ENCODE peak calls at places on chromosomes 6 and 20, in ten cellular contexts. O is cardiac fibroblast, R is skeletal muscle cell, A is brain microvascular endothelial cell, B is adrenal gland, K is SJSA1, Z is mesendoderm, N is hepatocyte, Y is right cardiac atrium, S is AG04449. G is an unnamed sample.

GRCh38 chr6:65922049-65922448 is 215.0 kb upstream of the EYS start:
- DNase-seq in Y (no peak), S (no peak), R (no peak), N (no peak), Z (no peak), O (no peak), B (no peak), K (no peak), A (no peak), G (no peak)

GRCh38 chr20:11588875-11589274 is 328.8 kb upstream of the BTBD3 start:
- DNase-seq in N (no peak), B (no peak), S (no peak), R (no peak), A (no peak), K (no peak), O (no peak), Z (no peak), Y (no peak), G (no peak)

GRCh38 chr6:162817196-162817595 is 89.4 kb downstream of the PACRG start:
- DNase-seq in R (no peak), S (no peak), A (no peak), N (no peak), K (no peak), Z (no peak), Y (no peak), B (no peak), O (no peak), G (no peak)

GRCh38 chr6:110524305-110524704 is 47.9 kb upstream of the SLC22A16 start:
- DNase-seq in R (no peak), N (peak; percentile 2), K (no peak), A (no peak), Y (no peak), O (no peak), B (no peak), Z (no peak), S (no peak), G (no peak)

GRCh38 chr6:19860235-19860877 is 23.2 kb downstream of the ID4 start:
- DNase-seq in A (no peak), Z (no peak), K (no peak), N (no peak), B (no peak), O (no peak), S (no peak), R (no peak), Y (no peak), G (no peak)

GRCh38 chr20:35014537-35014936 is 58.9 kb downstream of the MYH7B start:
- DNase-seq in B (no peak), R (no peak), O (no peak), Z (no peak), A (no peak), Y (no peak), N (no peak), S (no peak), K (no peak), G (no peak)

GRCh38 chr6:107124934-107125348 is 9.6 kb upstream of the BEND3 start:
- DNase-seq in A (no peak), Y (no peak), N (no peak), Z (peak; percentile 44), K (no peak), R (no peak), O (no peak), S (no peak), B (no peak), G (no peak)

GRCh38 chr20:4508773-4509172 is 212.9 kb upstream of the PRND start:
- DNase-seq in R (no peak), Y (no peak), S (no peak), B (no peak), Z (peak; percentile 69), O (peak; percentile 18), K (peak; percentile 26), N (no peak), A (no peak), G (no peak)

GRCh38 chr6:170033666-170034065 is 257.2 kb downstream of the DLL1 start:
- DNase-seq in R (no peak), Z (no peak), N (no peak), K (no peak), O (no peak), Y (peak; percentile 14), B (no peak), S (no peak), A (no peak), G (no peak)

GRCh38 chr6:125481056-125481455 is 179.3 kb upstream of the HDDC2 start:
- DNase-seq in Z (no peak), B (no peak), O (no peak), N (no peak), S (no peak), R (no peak), Y (no peak), A (peak; percentile 74), K (no peak), G (no peak)

GRCh38 chr6:32865724-32866443 is 11.9 kb downstream of the PSMB9 start:
- DNase-seq in Z (no peak), O (no peak), K (no peak), S (no peak), N (no peak), R (no peak), Y (no peak), B (no peak), A (no peak), G (no peak)

GRCh38 chr20:22807646-22808045 is 223.3 kb upstream of the FOXA2 start:
- DNase-seq in B (no peak), Y (peak; percentile 60), O (peak; percentile 12), R (no peak), K (no peak), Z (no peak), A (no peak), N (no peak), S (no peak), G (no peak)

GRCh38 chr6:2861071-2861821 is 19.6 kb upstream of the SERPINB1 start:
- DNase-seq in Y (no peak), R (no peak), O (no peak), N (no peak), K (no peak), S (no peak), Z (no peak), A (no peak), B (no peak), G (no peak)

GRCh38 chr6:138007014-138007472 is 100.2 kb downstream of the PERP start:
- DNase-seq in O (peak; percentile 57), N (peak; percentile 26), K (peak; percentile 29), Z (peak; percentile 78), Y (no peak), B (no peak), A (peak; percentile 17), R (no peak), S (no peak), G (peak; percentile 52)

GRCh38 chr6:108115598-108116058 is 41.1 kb upstream of the OSTM1 start:
- DNase-seq in A (no peak), Z (peak; percentile 63), O (peak; percentile 55), N (peak; percentile 63), K (no peak), R (no peak), B (peak; percentile 40), S (no peak), Y (peak; percentile 63), G (peak; percentile 45)

GRCh38 chr6:33613146-33613793 is 7.9 kb upstream of the ITPR3 start:
- DNase-seq in Z (no peak), A (peak; percentile 11), S (peak; percentile 28), R (no peak), K (no peak), N (no peak), Y (no peak), O (peak; percentile 59), B (no peak), G (peak; percentile 47)

GRCh38 chr6:108408453-108408852 is 113.6 kb downstream of the AFG1L start:
- DNase-seq in Z (no peak), N (peak; percentile 43), O (peak; percentile 9), Y (no peak), K (no peak), S (peak; percentile 14), B (peak; percentile 32), A (no peak), R (no peak), G (no peak)

GRCh38 chr20:60069626-60070025 is 111.4 kb downstream of the CDH26 start:
- DNase-seq in Y (no peak), Z (no peak), O (no peak), A (no peak), N (no peak), S (no peak), R (no peak), B (no peak), K (no peak), G (no peak)
- H3K4me3 ChIP-seq in Y (no peak overlapping the region), Z (no peak overlapping the region), O (no peak overlapping the region), A (no peak overlapping the region), N (no peak overlapping the region), S (no peak overlapping the region), R (no peak overlapping the region), B (no peak overlapping the region), K (no peak overlapping the region), G (no peak overlapping the region)

DNA sequence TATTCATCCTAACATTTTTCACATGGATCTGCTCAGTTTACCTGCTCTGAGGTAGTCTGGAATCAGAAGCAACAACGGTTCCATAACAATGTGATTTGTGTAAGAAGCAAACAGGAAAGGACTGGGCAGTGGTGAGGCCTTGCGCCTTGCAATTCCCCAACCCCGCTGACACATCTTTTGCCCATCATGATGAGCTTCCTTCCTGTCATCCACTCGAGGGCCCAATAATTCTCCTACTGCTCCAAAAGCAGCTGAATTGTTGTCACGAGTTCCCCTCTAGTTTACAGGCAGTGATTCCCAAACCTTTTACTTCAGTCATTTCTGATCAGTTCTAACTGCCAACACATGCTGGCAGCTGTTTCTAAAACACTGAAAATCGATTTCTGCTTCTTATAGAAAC is 22.9 kb downstream of the STX7 start:
- DNase-seq in Y (no peak), B (peak; percentile 43), R (no peak), A (no peak), S (no peak), O (peak; percentile 69), Z (no peak), N (no peak), K (no peak), G (no peak)
- H3K4me3 ChIP-seq in Y (no peak overlapping the region), B (no peak overlapping the region), R (no peak overlapping the region), A (no peak overlapping the region), S (no peak overlapping the region), O (no peak overlapping the region), Z (no peak overlapping the region), N (no peak overlapping the region), K (no peak overlapping the region), G (no peak overlapping the region)

GRCh38 chr6:136136274-136136673 is 113.8 kb downstream of the MTFR2 start:
- DNase-seq in B (no peak), Z (no peak), S (no peak), A (no peak), Y (no peak), K (no peak), N (no peak), O (no peak), R (no peak), G (no peak)
- H3K4me3 ChIP-seq in B (no peak overlapping the region), Z (no peak overlapping the region), S (no peak overlapping the region), A (no peak overlapping the region), Y (no peak overlapping the region), K (no peak overlapping the region), N (no peak overlapping the region), O (no peak overlapping the region), R (no peak overlapping the region), G (no peak overlapping the region)

DNA sequence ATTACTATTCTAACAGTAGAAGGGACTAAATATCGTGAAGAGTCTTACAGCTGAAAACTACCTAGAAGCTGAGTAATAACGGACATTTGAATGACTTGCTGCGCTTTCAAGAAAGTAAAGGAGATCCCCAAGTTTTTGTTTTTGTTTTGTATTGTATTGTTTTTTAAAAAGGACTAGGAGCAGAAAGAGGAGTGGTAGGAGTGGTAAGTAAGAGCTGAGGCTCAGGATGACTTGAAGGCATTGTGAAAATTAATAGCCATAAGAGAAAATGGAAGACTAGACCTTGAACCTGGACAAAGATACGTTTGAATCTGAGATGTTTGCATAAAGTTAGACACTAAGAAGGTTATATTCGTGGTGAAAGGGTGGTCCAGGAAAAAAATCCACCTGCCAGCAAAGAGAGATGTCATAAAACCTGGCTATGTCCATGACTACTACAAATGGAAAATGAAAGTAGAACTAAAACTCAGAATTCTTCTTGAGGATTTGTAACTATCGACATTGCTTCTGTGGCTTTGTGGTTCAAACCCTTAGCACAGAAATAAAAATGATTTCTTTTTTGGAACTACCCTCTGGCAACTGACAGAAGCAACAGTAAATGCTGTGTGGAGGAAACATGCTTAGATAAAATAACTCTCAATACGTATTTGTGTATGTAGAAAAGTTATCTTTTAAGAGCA is 824.8 kb upstream of the FLRT3 start:
- DNase-seq in N (no peak), O (no peak), R (no peak), K (no peak), Y (no peak), A (no peak), S (no peak), Z (no peak), B (no peak), G (no peak)
- H3K4me3 ChIP-seq in N (no peak overlapping the region), O (no peak overlapping the region), R (no peak overlapping the region), K (no peak overlapping the region), Y (peak overlapping the region; percentile 40), A (no peak overlapping the region), S (no peak overlapping the region), Z (no peak overlapping the region), B (no peak overlapping the region), G (peak overlapping the region; percentile 26)

G was measured in MG63.